ENCODE peak calls at places on chromosomes 2 and 18, in six cellular contexts. O is heart left ventricle, D is left lung, N is transverse colon, I is left ventricle myocardium inferior, J is neural progenitor cell. Q is an unnamed sample. For H3K4me1, the result is how much of the 10 kb centered on the place peaks cover.

GRCh38 chr2:240635998-240636547 is 10.8 kb downstream of the GPR35 start:
- DNase-seq in O (no peak), D (peak), N (no peak), I (peak), J (no peak), Q (no peak)

GRCh38 chr2:178895171-178895570 is 87.9 kb upstream of the TTN start:
- DNase-seq in O (no peak), D (no peak), N (no peak), I (no peak), J (no peak), Q (no peak)

GRCh38 chr18:39698436-39698835 is 2132.8 kb upstream of the CELF4 start:
- DNase-seq in O (no peak), D (no peak), N (no peak), I (no peak), J (no peak), Q (no peak)

GRCh38 chr2:11744631-11745394 is 1.6 kb upstream of the LPIN1 start:
- DNase-seq in O (no peak), D (no peak), N (no peak), I (peak), J (peak), Q (no peak)

GRCh38 chr18:24054130-24054529 is 39.6 kb downstream of the TTC39C start:
- DNase-seq in O (no peak), D (no peak), N (no peak), I (no peak), J (no peak), Q (no peak)

GRCh38 chr2:164710252-164710633 is 89.0 kb upstream of the GRB14 start:
- DNase-seq in O (no peak), D (no peak), N (no peak), I (no peak), J (no peak), Q (no peak)

GRCh38 chr2:111209045-111209514 is 88.4 kb downstream of the BCL2L11 start:
- DNase-seq in O (no peak), D (no peak), N (no peak), I (no peak), J (no peak), Q (no peak)

GRCh38 chr2:240502430-240503121 is 55.2 kb downstream of the ANKMY1 start:
- DNase-seq in O (no peak), D (peak), N (no peak), I (no peak), J (no peak), Q (no peak)

GRCh38 chr2:11705063-11705462 is 35.1 kb upstream of the NTSR2 start:
- DNase-seq in O (no peak), D (no peak), N (no peak), I (no peak), J (no peak), Q (no peak)

GRCh38 chr18:6406075-6406909 is 8.4 kb downstream of the L3MBTL4 start:
- DNase-seq in O (no peak), D (no peak), N (no peak), I (no peak), J (no peak), Q (no peak)

GRCh38 chr2:2747797-2748301 is 416.8 kb upstream of the MYT1L start:
- DNase-seq in O (no peak), D (peak), N (no peak), I (no peak), J (no peak), Q (no peak)

GRCh38 chr18:6022840-6023239 is 127.5 kb upstream of the TMEM200C start:
- DNase-seq in O (no peak), D (no peak), N (no peak), I (no peak), J (peak), Q (no peak)

GRCh38 chr18:77346446-77346845 is 96.8 kb downstream of the GALR1 start:
- DNase-seq in O (no peak), D (no peak), N (no peak), I (no peak), J (no peak), Q (no peak)

GRCh38 chr2:225196579-225196978 is 154.3 kb upstream of the DOCK10 start:
- DNase-seq in O (no peak), D (no peak), N (no peak), I (no peak), J (no peak), Q (no peak)

GRCh38 chr2:38376346-38376682 is 759 bp downstream of the ATL2 start:
- DNase-seq in O (no peak), D (no peak), N (peak), I (no peak), J (no peak), Q (no peak)

GRCh38 chr2:65277791-65278449 is 50.3 kb downstream of the ACTR2 start:
- DNase-seq in O (no peak), D (no peak), N (no peak), I (no peak), J (no peak), Q (no peak)
- TF ChIP-seq CTCF in O (no peak), D (no peak), N (no peak), I (no peak), J (no peak), Q (no peak)

DNA sequence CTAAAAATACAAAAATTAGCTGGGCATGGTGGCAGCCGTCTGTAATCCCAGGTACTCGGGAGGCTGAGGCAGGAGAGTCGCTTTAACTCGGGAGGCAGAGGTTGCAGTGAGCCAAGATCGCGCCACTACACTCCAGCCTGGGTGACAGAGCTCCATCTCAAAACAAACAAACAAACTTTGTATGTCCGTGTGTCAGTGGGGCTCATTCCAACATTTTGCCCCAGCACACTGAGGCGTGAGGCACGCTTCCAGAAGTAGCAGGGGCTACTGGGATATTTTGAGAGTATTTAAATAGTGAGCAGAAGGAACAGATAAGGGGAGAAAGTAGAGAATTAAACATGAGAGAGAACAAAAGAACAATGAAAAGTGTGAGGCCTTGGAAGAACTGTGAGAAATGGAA is 83.3 kb upstream of the TANK start:
- DNase-seq in O (no peak), D (peak), N (no peak), I (no peak), J (no peak), Q (no peak)
- H3K4me1 ChIP-seq in O (under half), D (under half), N (under half), I (under half), J (under half), Q (under half)

DNA sequence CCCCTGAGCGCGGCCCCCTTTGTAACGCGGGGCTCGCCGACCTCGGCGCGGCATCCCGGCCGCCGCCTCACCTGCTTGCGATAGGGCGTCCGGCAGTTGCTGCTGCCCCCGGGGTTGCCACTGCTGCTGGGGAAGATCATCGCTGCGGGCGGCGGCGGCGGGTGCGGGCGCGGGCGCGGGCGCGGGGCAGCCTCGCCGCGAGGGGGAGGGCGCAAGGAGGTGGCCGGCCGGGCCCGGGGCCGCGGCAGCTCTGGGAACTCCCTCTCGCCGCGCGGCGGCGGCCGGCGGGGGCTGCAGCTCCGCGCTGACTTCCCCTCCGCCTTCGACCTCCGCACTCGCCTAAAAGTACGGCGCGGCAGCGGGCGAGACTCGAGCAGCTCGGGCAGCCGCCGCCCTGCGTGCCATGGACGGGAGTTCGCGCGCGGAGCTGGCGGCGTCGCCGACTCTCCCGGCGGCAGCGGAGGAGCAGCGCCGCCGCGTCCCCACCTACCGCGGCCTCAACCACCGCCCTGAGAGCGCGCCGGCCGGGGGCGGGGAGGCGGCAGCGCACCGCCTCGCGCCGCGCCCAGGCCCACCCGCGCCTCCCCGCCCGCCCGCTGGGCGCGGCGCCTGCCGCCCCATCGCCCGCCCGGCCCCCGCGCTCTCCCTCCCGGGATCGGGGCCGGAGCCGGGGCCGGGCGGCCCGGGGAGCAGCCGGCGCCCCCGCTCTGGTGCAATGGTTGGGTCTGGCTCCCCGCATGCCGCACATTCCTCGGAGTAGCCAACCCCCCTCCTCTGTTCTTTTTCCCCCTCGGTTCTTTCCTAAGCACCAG is 86.0 kb downstream of the RBMS1 start:
- DNase-seq in O (peak), D (peak), N (peak), I (peak), J (peak), Q (peak)
- TF ChIP-seq CTCF in O (no peak), D (no peak), N (no peak), I (peak), J (no peak), Q (no peak)

DNA sequence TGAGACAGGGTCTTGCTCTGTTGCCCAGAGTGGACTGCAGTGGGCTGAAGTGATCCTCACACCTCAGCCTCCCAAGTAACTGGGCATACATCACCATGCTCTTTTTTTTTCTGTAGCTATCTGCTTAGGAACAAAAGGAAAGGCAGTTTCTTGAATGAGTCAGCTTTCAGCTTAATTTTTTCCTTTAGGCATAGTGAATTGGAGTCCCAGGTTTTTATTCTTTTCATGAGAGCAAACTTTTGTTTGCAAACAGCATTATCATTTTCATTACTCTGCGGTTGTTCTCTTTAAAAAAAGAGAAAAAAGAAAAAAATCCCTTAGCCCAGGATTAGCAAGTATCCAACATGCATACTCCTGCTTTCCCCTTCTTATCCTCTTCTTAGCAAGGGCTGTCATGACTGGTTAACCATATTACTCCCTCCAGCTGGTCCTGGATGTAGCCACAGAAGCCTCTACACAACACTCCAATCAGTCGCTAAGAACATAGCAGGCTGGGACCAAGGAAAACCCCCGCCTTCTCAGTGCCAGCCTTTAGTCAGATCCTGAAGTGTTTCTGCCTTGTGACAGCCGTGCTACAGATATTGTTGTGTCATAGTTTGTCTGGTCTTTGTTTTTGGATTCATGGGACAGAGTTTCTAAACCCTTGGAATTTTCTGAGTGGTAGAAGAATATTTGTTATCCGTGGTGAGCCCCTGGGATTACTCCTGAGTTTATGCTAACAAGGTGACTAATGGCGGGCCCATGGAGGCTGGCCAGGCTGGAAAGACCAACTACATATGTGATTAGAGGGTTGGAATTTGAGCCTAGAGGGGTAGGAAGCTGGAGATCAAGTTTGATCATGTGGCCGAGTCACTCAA is 23.3 kb upstream of the ST3GAL5 start:
- DNase-seq in O (no peak), D (no peak), N (no peak), I (no peak), J (no peak), Q (no peak)
- H3K4me1 ChIP-seq in O (under half), D (under half), N (under half), I (under half), J (under half), Q (under half)

DNA sequence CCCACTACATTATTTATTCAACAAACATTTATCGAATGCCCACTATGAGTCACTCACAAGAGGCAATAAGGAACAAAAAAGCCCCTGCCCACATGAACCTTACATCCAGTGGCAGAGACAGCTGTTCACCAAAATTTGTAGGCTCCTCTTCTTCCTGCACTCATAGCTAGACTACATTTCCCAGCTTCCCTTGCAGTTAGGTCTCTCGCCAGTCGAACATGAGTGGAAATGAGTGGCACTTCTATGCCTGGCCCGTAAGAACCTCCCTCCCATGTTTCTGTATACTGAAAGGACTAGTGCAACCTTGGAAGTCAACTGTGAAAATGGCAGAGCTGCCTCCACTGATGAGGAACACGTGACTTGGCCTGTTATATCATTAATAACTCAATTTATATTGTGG is 19.4 kb upstream of the NCOA1 start:
- DNase-seq in O (no peak), D (no peak), N (no peak), I (no peak), J (no peak), Q (no peak)
- TF ChIP-seq CTCF in O (no peak), D (no peak), N (no peak), I (no peak), J (no peak), Q (no peak)

GRCh38 chr2:197705912-197706838 is 1.0 kb downstream of the MARS2 start:
- DNase-seq in O (peak), D (no peak), N (peak), I (peak), J (peak), Q (peak)

GRCh38 chr2:197705143-197705911 is at the start of gene MARS2:
- DNase-seq in O (peak), D (peak), N (peak), I (peak), J (peak), Q (peak)

GRCh38 chr2:197707316-197708213 is 2.4 kb downstream of the MARS2 start:
- DNase-seq in O (no peak), D (no peak), N (no peak), I (no peak), J (peak), Q (peak)

GRCh38 chr2:197706839-197707207 is 1.7 kb downstream of the MARS2 start:
- DNase-seq in O (no peak), D (no peak), N (no peak), I (no peak), J (peak), Q (no peak)

GRCh38 chr2:197704434-197705142 is 581 bp upstream of the MARS2 start:
- DNase-seq in O (no peak), D (no peak), N (no peak), I (no peak), J (no peak), Q (no peak)
- H3K4me1 ChIP-seq in O (under half), D (under half), N (under half), I (under half), J (under half), Q (under half)

GRCh38 chr18:54558609-54559585 is 32.1 kb upstream of the DYNAP start:
- DNase-seq in O (no peak), D (no peak), N (no peak), I (no peak), J (peak), Q (no peak)
- TF ChIP-seq CTCF in O (peak), D (peak), N (peak), I (peak), J (peak), Q (peak)

GRCh38 chr2:36074008-36074407 is 281.6 kb upstream of the CRIM1 start:
- DNase-seq in O (no peak), D (no peak), N (no peak), I (no peak), J (no peak), Q (no peak)
- H3K4me1 ChIP-seq in O (under half), D (under half), N (under half), I (under half), J (under half), Q (under half)

GRCh38 chr2:102004588-102004987 is 12.8 kb downstream of the IL1R2 start:
- DNase-seq in O (no peak), D (no peak), N (no peak), I (no peak), J (no peak), Q (no peak)

GRCh38 chr2:102005989-102006885 is 14.5 kb downstream of the IL1R2 start:
- DNase-seq in O (peak), D (no peak), N (no peak), I (no peak), J (peak), Q (peak)

GRCh38 chr2:102003696-102004095 is 11.9 kb downstream of the IL1R2 start:
- DNase-seq in O (no peak), D (no peak), N (no peak), I (no peak), J (no peak), Q (no peak)

GRCh38 chr2:102006886-102007278 is 15.1 kb downstream of the IL1R2 start:
- DNase-seq in O (no peak), D (no peak), N (no peak), I (no peak), J (no peak), Q (no peak)

DNA sequence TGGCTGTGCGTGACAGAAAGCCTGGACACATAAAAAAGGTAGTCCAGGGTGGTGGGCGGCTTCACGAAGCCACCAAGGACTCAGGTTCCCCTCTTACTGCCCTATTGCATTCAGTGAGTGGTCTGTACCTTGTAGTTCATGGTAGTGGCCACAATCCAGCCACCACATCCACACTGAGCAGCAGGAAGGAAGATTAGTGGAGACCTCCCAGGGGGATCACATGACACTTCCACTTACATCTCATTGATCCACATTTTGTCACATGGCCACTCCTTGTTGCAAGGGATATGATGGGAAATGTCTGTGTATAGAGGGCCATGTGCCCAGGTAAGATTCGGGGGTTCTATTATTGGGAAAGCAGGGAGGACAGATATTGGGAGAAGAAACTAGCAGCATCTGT is 13.7 kb downstream of the IL1R2 start:
- DNase-seq in O (no peak), D (no peak), N (no peak), I (no peak), J (no peak), Q (no peak)
- TF ChIP-seq CTCF in O (no peak), D (no peak), N (no peak), I (no peak), J (no peak), Q (no peak)